ENCODE peak calls at places on chromosome 16, in four cellular contexts. I is GM12891, L is heart right ventricle, Z is NCI-H1417. Y is an unnamed sample.
A peak's percentile ranks its signal among the peaks of the same experiment; 100 is the strongest.

GRCh38 chr16:84598391-84598750 is 19.5 kb downstream of the COTL1 start:
- DNase-seq in I (no peak), L (no peak), Z (no peak), Y (no peak)

GRCh38 chr16:67278773-67279295 is 498 bp upstream of the PLEKHG4 start:
- DNase-seq in I (peak; percentile 76), L (no peak), Z (peak; percentile 52), Y (peak; percentile 20)

GRCh38 chr16:71723537-71724319 is 773 bp downstream of the PHLPP2 start:
- DNase-seq in I (peak; percentile 72), L (peak; percentile 85), Z (peak; percentile 94), Y (peak; percentile 86)

GRCh38 chr16:80804451-80805383 is at the start of gene CDYL2:
- DNase-seq in I (peak; percentile 77), L (peak; percentile 58), Z (no peak), Y (no peak)

GRCh38 chr16:73066927-73067670 is 19.2 kb upstream of the ZFHX3 start:
- DNase-seq in I (no peak), L (no peak), Z (no peak), Y (no peak)

GRCh38 chr16:75263291-75263962 is 12.0 kb upstream of the BCAR1 start:
- DNase-seq in I (no peak), L (no peak), Z (no peak), Y (no peak)

GRCh38 chr16:71900336-71900735 is 5.0 kb downstream of the IST1 start:
- DNase-seq in I (no peak), L (no peak), Z (no peak), Y (no peak)

GRCh38 chr16:28491080-28491969 is 549 bp downstream of the CLN3 start:
- DNase-seq in I (no peak), L (peak; percentile 45), Z (peak; percentile 60), Y (peak; percentile 59)

GRCh38 chr16:53071748-53072301 is 17.0 kb downstream of the CHD9 start:
- DNase-seq in I (no peak), L (peak; percentile 85), Z (peak; percentile 18), Y (peak; percentile 47)

GRCh38 chr16:30005341-30006094 is 5.3 kb downstream of the DOC2A start:
- DNase-seq in I (peak; percentile 87), L (no peak), Z (peak; percentile 76), Y (no peak)

GRCh38 chr16:3490911-3491629 is 4.2 kb downstream of the C16orf90 start:
- DNase-seq in I (no peak), L (no peak), Z (peak; percentile 36), Y (no peak)

Y was measured in testis.